ENCODE peak calls at places on chromosomes 2 and 18, in six cellular contexts. One of them, this sample, is unnamed.

GRCh38 chr2:15939556-15939853 is 845 bp upstream of the MYCN start:
- DNase-seq in fibroblast of pulmonary artery: no peak
- DNase-seq in body of pancreas: peak; percentile 69
- DNase-seq in A549: peak; percentile 70
- DNase-seq in esophagus muscularis mucosa: no peak
- DNase-seq in uterus: no peak
- DNase-seq in this sample: no peak

GRCh38 chr2:234025475-234025874 is 25.0 kb upstream of the SPP2 start:
- DNase-seq in uterus: no peak
- DNase-seq in esophagus muscularis mucosa: no peak
- DNase-seq in fibroblast of pulmonary artery: no peak
- DNase-seq in body of pancreas: no peak
- DNase-seq in A549: no peak
- DNase-seq in this sample: no peak

GRCh38 chr2:109385506-109385905 is 228.3 kb downstream of the SEPTIN10 start:
- DNase-seq in body of pancreas: no peak
- DNase-seq in A549: no peak
- DNase-seq in fibroblast of pulmonary artery: no peak
- DNase-seq in esophagus muscularis mucosa: no peak
- DNase-seq in uterus: no peak
- DNase-seq in this sample: no peak

GRCh38 chr18:8264861-8265411 is 344.3 kb upstream of the RAB12 start:
- DNase-seq in esophagus muscularis mucosa: peak; percentile 60
- DNase-seq in body of pancreas: peak; percentile 29
- DNase-seq in fibroblast of pulmonary artery: peak; percentile 23
- DNase-seq in uterus: peak; percentile 40
- DNase-seq in A549: no peak
- DNase-seq in this sample: peak; percentile 66

GRCh38 chr18:44844486-44844885 is 163.8 kb downstream of the SETBP1 start:
- DNase-seq in esophagus muscularis mucosa: no peak
- DNase-seq in A549: no peak
- DNase-seq in fibroblast of pulmonary artery: no peak
- DNase-seq in uterus: no peak
- DNase-seq in body of pancreas: no peak
- DNase-seq in this sample: no peak

GRCh38 chr2:121501070-121501469 is 29.6 kb upstream of the RNU4ATAC start:
- DNase-seq in A549: no peak
- DNase-seq in body of pancreas: no peak
- DNase-seq in esophagus muscularis mucosa: no peak
- DNase-seq in uterus: no peak
- DNase-seq in fibroblast of pulmonary artery: peak; percentile 70
- DNase-seq in this sample: peak; percentile 63

GRCh38 chr18:59047992-59048363 is 91.7 kb upstream of the SEC11C start:
- DNase-seq in body of pancreas: no peak
- DNase-seq in A549: no peak
- DNase-seq in fibroblast of pulmonary artery: no peak
- DNase-seq in esophagus muscularis mucosa: no peak
- DNase-seq in uterus: no peak
- DNase-seq in this sample: no peak

GRCh38 chr2:233764264-233764663 is 4.2 kb downstream of the UGT1A1 start:
- DNase-seq in uterus: no peak
- DNase-seq in esophagus muscularis mucosa: no peak
- DNase-seq in body of pancreas: no peak
- DNase-seq in fibroblast of pulmonary artery: peak; percentile 66
- DNase-seq in A549: no peak
- DNase-seq in this sample: peak; percentile 66

GRCh38 chr2:109407401-109408335 is 206.1 kb downstream of the SEPTIN10 start:
- DNase-seq in body of pancreas: no peak
- DNase-seq in fibroblast of pulmonary artery: no peak
- DNase-seq in uterus: no peak
- DNase-seq in esophagus muscularis mucosa: no peak
- DNase-seq in A549: no peak
- DNase-seq in this sample: no peak

GRCh38 chr18:36419913-36420531 is 122.5 kb downstream of the FHOD3 start:
- DNase-seq in fibroblast of pulmonary artery: peak; percentile 20
- DNase-seq in esophagus muscularis mucosa: no peak
- DNase-seq in uterus: no peak
- DNase-seq in A549: no peak
- DNase-seq in body of pancreas: no peak
- DNase-seq in this sample: no peak

GRCh38 chr2:33603416-33603815 is 4.3 kb upstream of the FAM98A start:
- DNase-seq in A549: no peak
- DNase-seq in esophagus muscularis mucosa: no peak
- DNase-seq in uterus: no peak
- DNase-seq in body of pancreas: no peak
- DNase-seq in fibroblast of pulmonary artery: no peak
- DNase-seq in this sample: no peak

GRCh38 chr2:55153564-55154315 is 78.4 kb downstream of the CLHC1 start:
- DNase-seq in body of pancreas: no peak
- DNase-seq in esophagus muscularis mucosa: no peak
- DNase-seq in fibroblast of pulmonary artery: no peak
- DNase-seq in uterus: no peak
- DNase-seq in A549: no peak
- DNase-seq in this sample: peak; percentile 82

GRCh38 chr18:21298351-21298750 is 56.3 kb downstream of the GREB1L start:
- DNase-seq in uterus: no peak
- DNase-seq in fibroblast of pulmonary artery: peak; percentile 10
- DNase-seq in esophagus muscularis mucosa: no peak
- DNase-seq in A549: no peak
- DNase-seq in body of pancreas: no peak
- DNase-seq in this sample: no peak

GRCh38 chr18:79779021-79779699 is 18.6 kb upstream of the KCNG2 start:
- DNase-seq in fibroblast of pulmonary artery: no peak
- DNase-seq in body of pancreas: no peak
- DNase-seq in esophagus muscularis mucosa: no peak
- DNase-seq in A549: no peak
- DNase-seq in uterus: no peak
- DNase-seq in this sample: no peak

GRCh38 chr18:21163647-21164625 is 52.3 kb upstream of the ROCK1 start:
- DNase-seq in A549: no peak
- DNase-seq in uterus: no peak
- DNase-seq in esophagus muscularis mucosa: no peak
- DNase-seq in fibroblast of pulmonary artery: peak; percentile 88
- DNase-seq in body of pancreas: no peak
- DNase-seq in this sample: peak; percentile 83

GRCh38 chr2:126891681-126892500 is 6.8 kb upstream of the TEX51 start:
- DNase-seq in body of pancreas: peak; percentile 62
- DNase-seq in fibroblast of pulmonary artery: no peak
- DNase-seq in A549: no peak
- DNase-seq in uterus: no peak
- DNase-seq in esophagus muscularis mucosa: peak; percentile 92
- DNase-seq in this sample: no peak

DNA sequence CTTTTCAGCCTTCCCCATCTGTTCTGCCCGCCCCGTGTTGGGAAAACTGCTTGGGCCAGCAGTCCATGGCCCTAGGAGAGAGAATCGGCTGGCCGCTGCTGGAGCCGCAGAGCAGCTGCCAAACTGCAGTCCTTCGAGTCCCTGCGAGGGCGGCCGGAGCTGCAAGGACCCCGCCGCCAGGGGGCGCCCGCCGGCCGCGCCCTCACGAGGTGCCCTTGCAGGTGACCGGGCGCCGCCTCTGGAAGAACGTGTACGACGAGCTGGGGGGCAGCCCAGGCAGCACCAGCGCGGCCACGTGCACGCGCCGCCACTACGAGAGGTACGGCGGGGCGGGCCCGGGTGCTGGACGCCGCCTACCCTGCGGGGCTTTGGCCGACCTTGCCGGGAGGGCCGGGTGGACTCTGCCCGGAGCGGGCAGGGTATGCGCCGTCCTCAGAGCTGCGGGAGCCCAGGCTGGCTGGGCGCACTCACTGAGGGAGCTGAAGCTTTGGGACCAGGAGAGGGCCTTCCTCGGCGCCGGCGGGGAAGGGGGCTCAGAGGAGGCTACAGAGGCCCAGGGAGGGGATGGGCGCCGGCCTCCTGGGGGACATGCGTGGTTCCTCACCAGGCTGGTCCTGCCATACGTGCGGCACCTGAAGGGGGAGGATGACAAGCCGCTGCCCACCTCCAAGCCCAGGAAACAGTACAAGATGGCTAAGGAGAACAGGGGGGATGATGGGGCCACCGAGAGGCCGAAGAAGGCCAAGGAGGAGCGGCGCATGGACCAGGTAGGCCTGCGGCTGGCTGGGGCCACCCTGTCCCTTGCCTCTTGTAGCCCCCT is 13.6 kb downstream of the ARID5A start:
- DNase-seq in fibroblast of pulmonary artery: no peak
- DNase-seq in body of pancreas: peak; percentile 94
- DNase-seq in uterus: no peak
- DNase-seq in A549: peak; percentile 51
- DNase-seq in esophagus muscularis mucosa: no peak
- DNase-seq in this sample: no peak
- TF ChIP-seq CTCF in fibroblast of pulmonary artery: peak; percentile 7
- TF ChIP-seq CTCF in body of pancreas: peak; percentile 69
- TF ChIP-seq CTCF in uterus: peak; percentile 10
- TF ChIP-seq CTCF in A549: peak; percentile 97
- TF ChIP-seq CTCF in esophagus muscularis mucosa: peak; percentile 34
- TF ChIP-seq CTCF in this sample: no peak

DNA sequence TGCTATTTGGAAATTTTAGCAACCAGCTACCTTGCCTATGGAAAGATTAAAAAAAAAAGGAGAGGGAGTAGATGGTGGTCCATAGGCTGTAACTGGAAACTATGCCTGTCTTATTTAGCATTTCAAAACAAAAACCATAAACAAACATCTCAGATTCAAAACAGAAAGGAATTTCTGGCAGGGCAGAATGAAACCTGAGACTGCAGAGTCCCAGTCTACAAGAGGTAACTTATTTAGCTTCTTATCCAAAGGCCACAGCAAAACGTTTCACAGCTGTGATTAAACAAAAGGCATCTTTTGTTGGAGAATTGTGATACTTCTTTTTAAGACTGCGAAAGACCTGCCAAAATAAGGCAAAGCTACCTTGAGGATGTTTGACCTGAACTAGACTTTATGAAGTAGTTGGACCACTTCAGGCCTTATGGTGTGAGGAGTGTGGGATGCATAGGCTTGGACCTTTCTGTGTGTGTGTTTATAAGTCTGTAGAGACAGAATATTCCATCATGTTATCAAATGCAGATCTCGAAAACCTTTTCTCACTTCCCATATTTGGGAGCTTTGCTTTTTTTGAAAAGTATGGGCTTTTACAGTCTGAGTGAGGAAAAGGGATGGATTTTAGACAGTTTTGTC is 11.0 kb downstream of the CRIM1 start:
- DNase-seq in fibroblast of pulmonary artery: no peak
- DNase-seq in A549: no peak
- DNase-seq in uterus: no peak
- DNase-seq in esophagus muscularis mucosa: no peak
- DNase-seq in body of pancreas: no peak
- DNase-seq in this sample: peak; percentile 65
- H3K4me3 ChIP-seq in fibroblast of pulmonary artery: no peak overlapping the region
- H3K4me3 ChIP-seq in A549: peak overlapping the region; percentile 7
- H3K4me3 ChIP-seq in uterus: no peak overlapping the region
- H3K4me3 ChIP-seq in esophagus muscularis mucosa: no peak overlapping the region
- H3K4me3 ChIP-seq in body of pancreas: no peak overlapping the region
- H3K4me3 ChIP-seq in this sample: no peak overlapping the region

DNA sequence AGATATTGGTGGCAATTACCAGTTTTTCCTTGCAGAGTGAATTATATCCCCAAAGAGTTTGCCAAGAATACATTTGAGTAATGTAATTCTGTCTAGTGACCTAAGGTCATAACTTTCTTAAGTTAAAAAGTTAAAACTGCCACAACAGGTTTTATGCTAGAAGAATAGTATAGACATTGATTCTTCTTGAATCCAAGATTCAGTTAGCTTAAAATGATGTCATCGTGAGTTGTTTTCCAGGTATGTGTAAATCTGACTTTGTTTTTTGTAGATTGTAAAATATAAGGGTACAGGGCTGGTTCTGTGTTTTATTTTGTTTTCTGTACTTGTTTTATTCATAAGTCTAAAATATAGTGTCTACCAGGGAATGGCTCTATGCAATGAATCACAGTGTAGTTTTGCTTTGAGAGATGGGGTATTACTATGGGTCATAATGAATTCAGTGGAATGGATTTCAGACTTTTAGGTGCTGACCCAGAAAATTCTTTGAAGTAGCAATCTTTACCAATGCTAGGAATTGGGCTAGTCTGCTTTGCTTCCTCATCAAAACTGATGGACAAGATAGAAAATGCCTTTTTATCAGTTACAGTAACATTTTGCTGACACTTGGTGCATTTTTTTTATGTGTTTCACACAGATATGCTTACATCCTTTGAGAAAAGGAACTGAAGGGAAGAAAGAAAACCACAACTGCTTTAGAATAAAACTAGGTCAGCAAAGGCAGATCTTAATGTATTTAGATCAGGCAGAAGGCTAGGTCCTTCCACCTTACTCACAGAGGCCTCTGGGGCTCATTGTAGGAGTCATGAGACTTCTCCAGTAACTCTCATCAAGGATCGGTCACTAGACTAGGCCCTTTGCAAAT is 20.8 kb upstream of the MGAT5 start:
- DNase-seq in uterus: no peak
- DNase-seq in esophagus muscularis mucosa: no peak
- DNase-seq in fibroblast of pulmonary artery: no peak
- DNase-seq in body of pancreas: no peak
- DNase-seq in A549: no peak
- DNase-seq in this sample: peak; percentile 67
- TF ChIP-seq CTCF in uterus: no peak
- TF ChIP-seq CTCF in esophagus muscularis mucosa: no peak
- TF ChIP-seq CTCF in fibroblast of pulmonary artery: no peak
- TF ChIP-seq CTCF in body of pancreas: no peak
- TF ChIP-seq CTCF in A549: no peak
- TF ChIP-seq CTCF in this sample: no peak

GRCh38 chr2:191061381-191061982 is 47.5 kb upstream of the STAT1 start:
- DNase-seq in A549: no peak
- DNase-seq in body of pancreas: no peak
- DNase-seq in esophagus muscularis mucosa: no peak
- DNase-seq in uterus: no peak
- DNase-seq in fibroblast of pulmonary artery: no peak
- DNase-seq in this sample: no peak
- H3K4me3 ChIP-seq in A549: no peak overlapping the region
- H3K4me3 ChIP-seq in body of pancreas: no peak overlapping the region
- H3K4me3 ChIP-seq in esophagus muscularis mucosa: no peak overlapping the region
- H3K4me3 ChIP-seq in uterus: no peak overlapping the region
- H3K4me3 ChIP-seq in fibroblast of pulmonary artery: no peak overlapping the region
- H3K4me3 ChIP-seq in this sample: no peak overlapping the region